ENCODE peak calls at places on chromosomes 2 and 18, in four cellular contexts. C is esophagus squamous epithelium; R is GM03348; O is activated CD8-positive, alpha-beta memory T cell treated with anti-CD3 and anti-CD28 coated beads for 1 hour. T is an unnamed sample.

GRCh38 chr2:66700181-66700686 is 265.3 kb downstream of the MEIS1 start:
- DNase-seq in C (no peak), R (no peak), O (no peak), T (no peak)

GRCh38 chr2:240252872-240253511 is 112.5 kb upstream of the OTOS start:
- DNase-seq in C (no peak), R (no peak), O (no peak), T (no peak)

GRCh38 chr2:137050949-137051348 is 285.6 kb downstream of the THSD7B start:
- DNase-seq in C (no peak), R (peak), O (no peak), T (no peak)

GRCh38 chr2:105431367-105432088 is 32.7 kb upstream of the FHL2 start:
- DNase-seq in C (no peak), R (peak), O (no peak), T (no peak)

GRCh38 chr18:48320639-48320945 is 88.6 kb downstream of the ZBTB7C start:
- DNase-seq in C (no peak), R (no peak), O (no peak), T (no peak)

GRCh38 chr18:3150274-3150673 is 69.5 kb downstream of the MYOM1 start:
- DNase-seq in C (no peak), R (no peak), O (no peak), T (no peak)

GRCh38 chr18:13266208-13267100 is 47.9 kb downstream of the LDLRAD4 start:
- DNase-seq in C (no peak), R (no peak), O (no peak), T (no peak)

GRCh38 chr2:146734042-146734715 is 1110.7 kb upstream of the ACVR2A start:
- DNase-seq in C (no peak), R (peak), O (no peak), T (no peak)

GRCh38 chr2:100197643-100198153 is 55.3 kb upstream of the AFF3 start:
- DNase-seq in C (no peak), R (peak), O (no peak), T (no peak)

GRCh38 chr2:224904390-224904789 is 137.9 kb downstream of the DOCK10 start:
- DNase-seq in C (no peak), R (peak), O (no peak), T (no peak)

GRCh38 chr2:96622544-96622943 is 15.6 kb downstream of the KANSL3 start:
- DNase-seq in C (no peak), R (no peak), O (no peak), T (no peak)

GRCh38 chr2:29097569-29097968 is 17.6 kb upstream of the CLIP4 start:
- DNase-seq in C (no peak), R (no peak), O (no peak), T (no peak)

GRCh38 chr2:52474091-52474490 is 1293.5 kb upstream of the CHAC2 start:
- DNase-seq in C (no peak), R (no peak), O (no peak), T (no peak)

GRCh38 chr2:36965751-36966369 is 476 bp downstream of the STRN start:
- DNase-seq in C (peak), R (peak), O (peak), T (peak)

GRCh38 chr18:73121207-73121606 is 253.4 kb upstream of the NETO1 start:
- DNase-seq in C (no peak), R (no peak), O (no peak), T (no peak)